ENCODE peak calls at places on chromosome 18, in four cellular contexts. U is GM13976, C is dorsolateral prefrontal cortex, T is H9. A is an unnamed sample.
A peak's percentile ranks its signal among the peaks of the same experiment; 100 is the strongest.

GRCh38 chr18:59041296-59041695 is 98.4 kb upstream of the SEC11C start:
- DNase-seq in C (no peak), U (no peak), T (no peak), A (no peak)

GRCh38 chr18:50947899-50948298 is 19.9 kb upstream of the ELAC1 start:
- DNase-seq in C (no peak), U (no peak), T (no peak), A (no peak)

GRCh38 chr18:76674596-76674995 is 147.8 kb upstream of the ZNF236 start:
- DNase-seq in C (no peak), U (no peak), T (no peak), A (no peak)

GRCh38 chr18:40534748-40535147 is 1420.3 kb upstream of the PIK3C3 start:
- DNase-seq in C (no peak), T (no peak), U (no peak), A (no peak)

GRCh38 chr18:27844416-27844792 is 332.5 kb downstream of the CDH2 start:
- DNase-seq in T (no peak), C (no peak), U (no peak), A (no peak)

GRCh38 chr18:66603941-66604627 is at the start of gene CDH19:
- DNase-seq in U (no peak), C (no peak), T (no peak), A (no peak)

GRCh38 chr18:28045176-28045810 is 131.6 kb downstream of the CDH2 start:
- DNase-seq in T (no peak), U (no peak), C (no peak), A (no peak)

GRCh38 chr18:50659091-50660003 is 99.5 kb downstream of the MAPK4 start:
- DNase-seq in U (no peak), C (no peak), T (no peak), A (no peak)

GRCh38 chr18:55455938-55456337 is 132.1 kb downstream of the TCF4 start:
- DNase-seq in T (no peak), C (no peak), U (no peak), A (no peak)

GRCh38 chr18:32730620-32731021 is 42.2 kb downstream of the KLHL14 start:
- DNase-seq in C (no peak), U (peak; percentile 23), T (no peak), A (no peak)

GRCh38 chr18:40985441-40985840 is 969.6 kb upstream of the PIK3C3 start:
- DNase-seq in U (no peak), T (no peak), C (no peak), A (no peak)

GRCh38 chr18:78980279-78980771 is 707 bp downstream of the SALL3 start:
- DNase-seq in C (no peak), U (no peak), T (no peak), A (no peak)

GRCh38 chr18:39494211-39494896 is 1928.8 kb upstream of the CELF4 start:
- DNase-seq in U (no peak), T (no peak), C (no peak), A (no peak)

GRCh38 chr18:69557246-69557781 is 156.6 kb downstream of the DOK6 start:
- DNase-seq in U (no peak), C (no peak), T (no peak), A (no peak)

GRCh38 chr18:6731197-6731596 is 1.7 kb downstream of the ARHGAP28 start:
- DNase-seq in T (no peak), C (no peak), U (no peak), A (no peak)

GRCh38 chr18:58699551-58699950 is 28.3 kb downstream of the MALT1 start:
- DNase-seq in U (no peak), T (no peak), C (no peak), A (no peak)

GRCh38 chr18:46152436-46152807 is 48.2 kb downstream of the HAUS1 start:
- DNase-seq in U (no peak), C (no peak), T (no peak), A (no peak)

GRCh38 chr18:77248873-77249582 is 620 bp upstream of the GALR1 start:
- DNase-seq in T (no peak), C (no peak), U (no peak), A (no peak)

GRCh38 chr18:43159091-43159490 is 43.6 kb upstream of the RIT2 start:
- DNase-seq in U (no peak), T (no peak), C (no peak), A (no peak)

GRCh38 chr18:21741511-21742322 is 1.1 kb downstream of the MIB1 start:
- DNase-seq in C (no peak), T (peak; percentile 35), U (peak; percentile 48), A (peak; percentile 45)

GRCh38 chr18:59279722-59280121 is 6.5 kb upstream of the RAX start:
- DNase-seq in T (no peak), U (no peak), C (no peak), A (no peak)

GRCh38 chr18:79218605-79219195 is 149.5 kb downstream of the ATP9B start:
- DNase-seq in C (no peak), T (no peak), U (no peak), A (no peak)

GRCh38 chr18:55251186-55251995 is 292.1 kb upstream of the CCDC68 start:
- DNase-seq in T (no peak), U (no peak), C (no peak), A (no peak)

GRCh38 chr18:37572736-37573135 is 7.1 kb upstream of the CELF4 start:
- DNase-seq in T (no peak), U (no peak), C (no peak), A (no peak)

GRCh38 chr18:55337908-55338521 is 250.0 kb downstream of the TCF4 start:
- DNase-seq in T (no peak), C (peak; percentile 58), U (no peak), A (no peak)

GRCh38 chr18:80249217-80250093 is 2.1 kb upstream of the PARD6G start:
- DNase-seq in T (no peak), U (no peak), C (no peak), A (no peak)

GRCh38 chr18:4093676-4094075 is 361.4 kb downstream of the DLGAP1 start:
- DNase-seq in T (no peak), U (no peak), C (no peak), A (no peak)

GRCh38 chr18:37566479-37567060 is 972 bp upstream of the CELF4 start:
- DNase-seq in T (no peak), U (no peak), C (no peak), A (no peak)

DNA sequence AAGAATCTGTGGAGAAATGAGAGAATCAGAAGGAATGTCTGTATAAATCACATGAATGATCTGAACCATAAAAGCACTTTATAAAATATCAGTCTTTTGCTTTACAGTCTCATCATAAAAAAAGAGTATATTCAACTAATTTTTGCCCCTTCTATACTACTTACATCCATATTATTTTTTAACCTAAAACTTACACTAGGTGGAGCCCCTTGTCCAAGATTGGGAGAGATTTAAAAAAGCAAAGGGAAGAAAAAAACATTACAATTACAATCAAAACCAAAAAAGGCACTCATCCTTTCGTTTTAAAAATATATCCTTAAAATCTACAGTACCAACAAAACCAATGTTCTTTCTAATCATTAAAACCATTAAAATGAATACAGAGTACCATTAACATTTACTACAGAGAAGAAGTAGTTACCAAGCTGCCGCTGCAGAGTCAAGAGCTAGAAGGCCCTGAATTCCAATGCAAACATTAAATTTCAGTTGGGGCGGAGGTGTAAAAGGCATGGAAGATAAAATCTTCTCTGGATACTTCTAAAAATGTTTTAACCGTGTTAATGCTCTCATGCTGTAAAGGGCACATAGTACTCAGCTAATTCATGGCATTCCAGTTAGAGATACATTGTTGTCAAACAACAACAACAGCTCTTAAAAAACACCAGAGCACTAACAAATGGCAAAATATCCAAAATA is 56.7 kb upstream of the EPB41L3 start:
- DNase-seq in T (no peak), C (no peak), U (no peak), A (no peak)
- TF ChIP-seq CTCF in T (peak; percentile 76), C (peak; percentile 41), U (no peak), A (peak; percentile 32)

GRCh38 chr18:8814206-8814605 is 108.8 kb downstream of the MTCL1 start:
- DNase-seq in C (no peak), T (no peak), U (no peak), A (no peak)

GRCh38 chr18:8816233-8816632 is 110.9 kb downstream of the MTCL1 start:
- DNase-seq in T (no peak), C (no peak), U (no peak), A (no peak)

GRCh38 chr18:8813621-8814020 is 108.3 kb downstream of the MTCL1 start:
- DNase-seq in T (no peak), U (no peak), C (no peak), A (no peak)

GRCh38 chr18:8818982-8819381 is 113.6 kb downstream of the MTCL1 start:
- DNase-seq in C (no peak), U (no peak), T (no peak), A (no peak)

DNA sequence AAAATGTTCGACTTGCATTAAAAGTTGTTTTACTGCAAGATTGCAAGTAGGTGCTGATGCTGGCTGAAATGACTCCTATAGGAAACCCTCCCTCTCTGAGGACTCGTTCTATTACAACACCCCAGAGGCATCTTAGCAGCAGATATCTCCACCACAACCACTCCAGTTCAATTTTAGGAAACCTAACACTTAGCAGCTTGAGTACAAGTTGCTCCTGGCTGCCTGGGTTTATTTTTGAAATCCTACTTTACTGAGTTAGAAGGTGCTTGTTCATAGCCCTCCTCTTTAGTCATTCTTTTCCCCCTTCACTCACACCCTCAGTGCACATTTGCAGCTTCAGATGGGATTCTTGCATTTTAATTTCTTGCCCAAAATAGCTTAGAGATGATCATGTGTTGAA is 111.4 kb downstream of the MTCL1 start:
- DNase-seq in C (no peak), T (no peak), U (no peak), A (no peak)
- TF ChIP-seq CTCF in C (no peak), T (no peak), U (no peak), A (no peak)

GRCh38 chr18:11154369-11154982 is 5.1 kb upstream of the PIEZO2 start:
- DNase-seq in U (peak; percentile 52), C (no peak), T (no peak), A (no peak)
- TF ChIP-seq CTCF in U (peak; percentile 32), C (peak; percentile 55), T (peak; percentile 74), A (peak; percentile 34)

GRCh38 chr18:63890950-63891304 is 3.4 kb downstream of the SERPINB2 start:
- DNase-seq in C (no peak), U (no peak), T (no peak), A (no peak)
- TF ChIP-seq CTCF in C (no peak), U (peak; percentile 18), T (peak; percentile 25), A (no peak)

GRCh38 chr18:73891572-73892421 is 255.8 kb downstream of the FBXO15 start:
- DNase-seq in T (peak; percentile 81), U (peak; percentile 17), C (no peak), A (peak; percentile 31)
- TF ChIP-seq CTCF in T (peak; percentile 71), U (no peak), C (no peak), A (no peak)

GRCh38 chr18:8402237-8402636 is 207.0 kb upstream of the RAB12 start:
- DNase-seq in U (no peak), T (no peak), C (no peak), A (no peak)
- TF ChIP-seq CTCF in U (no peak), T (peak; percentile 40), C (no peak), A (no peak)

GRCh38 chr18:34880403-34880802 is 160.8 kb upstream of the MAPRE2 start:
- DNase-seq in T (no peak), U (no peak), C (no peak), A (no peak)

GRCh38 chr18:34886162-34886561 is 155.1 kb upstream of the MAPRE2 start:
- DNase-seq in U (no peak), T (no peak), C (no peak), A (no peak)

GRCh38 chr18:34884456-34884855 is 156.8 kb upstream of the MAPRE2 start:
- DNase-seq in U (no peak), C (no peak), T (no peak), A (no peak)

GRCh38 chr18:34880882-34881852 is 160.0 kb upstream of the MAPRE2 start:
- DNase-seq in U (no peak), T (no peak), C (no peak), A (no peak)
- TF ChIP-seq CTCF in U (no peak), T (no peak), C (peak; percentile 45), A (no peak)

A was measured in activated CD8-positive, alpha-beta T cell treated with anti-CD3 and anti-CD28 coated beads for 36 hours.